ENCODE peak calls at places on chromosomes 5 and 9, in four cellular contexts. Y is K562, W is HepG2, E is GM12878. J is an unnamed sample.

GRCh38 chr5:74415695-74416102 is 224.8 kb downstream of the ENC1 start:
- DNase-seq in Y (peak), W (peak), E (no peak), J (no peak)

GRCh38 chr5:17129093-17129492 is 88.3 kb upstream of the BASP1 start:
- DNase-seq in Y (no peak), W (no peak), E (no peak), J (no peak)

GRCh38 chr5:170747851-170748250 is 35.7 kb upstream of the GABRP start:
- DNase-seq in Y (peak), W (peak), E (no peak), J (peak)

GRCh38 chr5:131541766-131542165 is 93.3 kb downstream of the RAPGEF6 start:
- DNase-seq in Y (no peak), W (no peak), E (no peak), J (no peak)

GRCh38 chr5:110371725-110372041 is 354.8 kb downstream of the TMEM232 start:
- DNase-seq in Y (no peak), W (no peak), E (peak), J (no peak)

GRCh38 chr5:153539983-153540382 is 49.5 kb downstream of the GRIA1 start:
- DNase-seq in Y (no peak), W (no peak), E (no peak), J (no peak)

GRCh38 chr9:96491079-96491879 is 41.3 kb downstream of the HABP4 start:
- DNase-seq in Y (peak), W (peak), E (no peak), J (no peak)

GRCh38 chr5:179802207-179802883 is 4.3 kb downstream of the MGAT4B start:
- DNase-seq in Y (no peak), W (no peak), E (no peak), J (no peak)

GRCh38 chr9:18347381-18348084 is 126.4 kb upstream of the ADAMTSL1 start:
- DNase-seq in Y (no peak), W (no peak), E (no peak), J (no peak)

GRCh38 chr5:179818746-179819295 is 1.9 kb upstream of the SQSTM1 start:
- DNase-seq in Y (peak), W (peak), E (peak), J (peak)

GRCh38 chr9:134532084-134532483 is 109.5 kb upstream of the COL5A1 start:
- DNase-seq in Y (no peak), W (no peak), E (no peak), J (no peak)

GRCh38 chr5:130011986-130012385 is 107.7 kb downstream of the CHSY3 start:
- DNase-seq in Y (no peak), W (no peak), E (no peak), J (no peak)

GRCh38 chr9:72150653-72151052 is 1.4 kb downstream of the GDA start:
- DNase-seq in Y (no peak), W (no peak), E (no peak), J (no peak)

GRCh38 chr9:114335745-114336144 is 6.1 kb downstream of the ORM2 start:
- DNase-seq in Y (peak), W (no peak), E (no peak), J (no peak)

GRCh38 chr5:23507278-23507685 is at the start of gene PRDM9:
- DNase-seq in Y (peak), W (peak), E (no peak), J (peak)

GRCh38 chr5:174996941-174997340 is 272.6 kb downstream of the MSX2 start:
- DNase-seq in Y (no peak), W (no peak), E (no peak), J (no peak)

GRCh38 chr5:75656311-75657003 is 45.2 kb downstream of the ANKDD1B start:
- DNase-seq in Y (no peak), W (no peak), E (no peak), J (peak)
- TF ChIP-seq FOXK2 in Y (no peak), W (no peak), E (no peak), J (no peak)

DNA sequence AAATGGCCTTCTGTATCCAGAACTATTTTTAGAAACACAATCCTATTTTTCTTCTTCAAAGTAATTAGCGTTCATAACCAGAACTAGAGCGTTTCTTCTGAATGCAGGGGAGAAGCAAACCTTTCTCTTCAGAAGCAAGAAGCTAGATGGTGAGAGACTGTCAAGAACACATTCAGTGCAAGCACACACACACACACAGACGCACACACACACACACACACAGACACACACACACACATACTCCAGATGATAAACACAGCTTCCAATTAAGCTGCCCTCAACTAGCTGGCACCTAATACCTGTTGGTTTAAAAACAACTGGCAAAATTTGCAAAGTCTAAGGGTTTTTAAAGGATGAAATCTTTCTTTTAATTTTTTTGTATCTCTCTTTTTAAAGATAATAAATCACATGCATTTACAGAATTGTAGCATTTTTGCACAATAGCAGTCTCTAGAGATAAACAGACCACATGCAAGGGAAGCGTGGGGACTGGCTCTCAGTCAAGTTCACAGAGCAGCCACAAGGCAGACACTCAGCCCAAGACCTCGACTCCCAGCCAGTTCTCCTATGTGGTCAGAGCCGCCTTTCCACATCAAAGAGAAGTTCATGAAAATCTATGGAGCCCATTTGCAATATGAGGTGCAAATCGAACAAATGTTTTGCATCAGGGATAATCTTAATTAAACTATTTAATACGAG is 138.5 kb downstream of the TTLL11 start:
- DNase-seq in Y (no peak), W (no peak), E (no peak), J (no peak)
- TF ChIP-seq TARDBP in Y (no peak), W (no peak), E (no peak), J (no peak)

DNA sequence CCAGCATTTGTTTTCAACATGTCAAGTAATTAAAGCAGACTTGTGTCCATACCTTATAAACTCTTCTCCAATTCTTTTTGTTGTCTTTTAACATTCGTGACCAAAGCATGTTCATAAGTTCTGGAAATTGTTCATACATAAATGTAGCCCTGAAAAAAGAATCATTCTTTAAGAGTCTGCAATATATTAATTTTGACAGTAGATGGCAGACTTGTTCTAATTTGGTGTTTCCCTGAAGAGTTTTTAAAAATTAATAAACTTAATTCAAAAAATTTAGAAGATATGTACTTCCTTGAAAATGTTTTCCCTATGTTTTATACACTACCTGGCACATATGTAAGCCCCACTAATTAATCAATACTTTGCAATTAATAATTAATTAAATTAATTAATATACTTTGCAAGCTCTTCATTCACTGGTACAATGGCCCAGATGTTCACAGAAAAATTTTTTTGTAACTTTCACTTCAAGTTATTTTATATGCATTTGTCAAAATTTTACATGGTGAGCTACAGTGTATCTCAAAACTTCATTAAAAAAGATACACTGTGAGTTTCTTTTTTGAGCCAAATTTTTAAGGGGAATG is 42.2 kb downstream of the CLINT1 start:
- DNase-seq in Y (no peak), W (no peak), E (no peak), J (no peak)
- TF ChIP-seq FOXK2 in Y (no peak), W (no peak), E (no peak), J (no peak)

GRCh38 chr9:68750179-68750685 is 45.2 kb downstream of the PIP5K1B start:
- DNase-seq in Y (no peak), W (no peak), E (no peak), J (no peak)

GRCh38 chr9:68750786-68751185 is 45.7 kb downstream of the PIP5K1B start:
- DNase-seq in Y (no peak), W (peak), E (no peak), J (no peak)

GRCh38 chr9:68749579-68750159 is 44.6 kb downstream of the PIP5K1B start:
- DNase-seq in Y (no peak), W (peak), E (no peak), J (no peak)

GRCh38 chr9:68749135-68749534 is 44.1 kb downstream of the PIP5K1B start:
- DNase-seq in Y (no peak), W (no peak), E (no peak), J (no peak)

GRCh38 chr9:68751556-68751955 is 46.5 kb downstream of the PIP5K1B start:
- DNase-seq in Y (no peak), W (no peak), E (no peak), J (no peak)
- TF ChIP-seq TARDBP in Y (no peak), W (no peak), E (no peak), J (no peak)

DNA sequence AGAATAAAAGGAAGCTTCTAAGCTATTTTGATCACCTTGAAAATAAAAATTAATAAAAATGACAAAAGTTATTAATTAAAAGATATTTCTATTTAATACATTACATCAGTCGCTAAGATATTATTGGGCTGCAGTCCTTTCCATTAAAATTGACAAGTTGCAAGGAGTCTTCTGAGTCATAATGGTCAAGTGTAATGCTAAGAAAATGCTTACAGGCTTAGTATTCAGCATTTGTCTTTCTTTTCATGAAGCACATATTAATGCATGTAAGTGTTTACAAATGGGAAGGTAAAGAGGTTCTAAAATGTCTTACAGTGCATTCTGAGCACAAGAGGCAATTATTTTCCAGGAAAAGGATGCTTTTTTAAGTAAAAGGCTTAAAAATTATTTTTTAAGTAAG is 17.3 kb downstream of the SPINK9 start:
- DNase-seq in Y (no peak), W (no peak), E (no peak), J (no peak)
- TF ChIP-seq FOXK2 in Y (no peak), W (no peak), E (no peak), J (no peak)

GRCh38 chr9:34079181-34079580 is 30.5 kb upstream of the UBAP2 start:
- DNase-seq in Y (no peak), W (no peak), E (no peak), J (no peak)
- TF ChIP-seq TARDBP in Y (no peak), W (no peak), E (no peak), J (no peak)